ENCODE peak calls at places on chromosomes 6 and 20, in nine cellular contexts. L is pancreas, W is AG04450, B is Ammon's horn, D is body of pancreas, A is posterior cingulate gyrus, S is SHP77 treated with DMSO at 0.1 percent for 48 hours, C is IMR-90, E is DMS 273 treated with DMSO at 0.1 percent for 48 hours. T is an unnamed sample.

GRCh38 chr6:100344761-100345160 is 120.0 kb downstream of the SIM1 start:
- DNase-seq in L (no peak), W (no peak), B (no peak), D (no peak), A (no peak), S (no peak), C (peak; percentile 82), E (no peak), T (no peak)

GRCh38 chr6:99151634-99152344 is 197.7 kb downstream of the FAXC start:
- DNase-seq in L (peak; percentile 7), W (peak; percentile 3), B (peak; percentile 24), D (peak; percentile 54), A (peak; percentile 84), S (no peak), C (peak; percentile 28), E (peak; percentile 15), T (no peak)

GRCh38 chr6:111482236-111482958 is 621 bp downstream of the REV3L start:
- DNase-seq in L (peak; percentile 50), W (no peak), B (peak; percentile 64), D (peak; percentile 66), A (peak; percentile 91), S (no peak), C (peak; percentile 28), E (no peak), T (no peak)

GRCh38 chr6:94623586-94623985 is 953.7 kb upstream of the MANEA start:
- DNase-seq in L (no peak), W (no peak), B (peak; percentile 14), D (no peak), A (no peak), S (no peak), C (no peak), E (peak; percentile 39), T (no peak)

GRCh38 chr6:106501836-106502447 is 127.4 kb downstream of the RTN4IP1 start:
- DNase-seq in L (no peak), W (no peak), B (no peak), D (no peak), A (no peak), S (no peak), C (no peak), E (no peak), T (no peak)

GRCh38 chr6:56458324-56458884 is 184.3 kb downstream of the DST start:
- DNase-seq in L (no peak), W (no peak), B (no peak), D (no peak), A (no peak), S (no peak), C (no peak), E (no peak), T (no peak)

GRCh38 chr6:131231886-131232285 is 96.6 kb downstream of the AKAP7 start:
- DNase-seq in L (no peak), W (no peak), B (no peak), D (no peak), A (no peak), S (no peak), C (no peak), E (no peak), T (no peak)

GRCh38 chr6:92479821-92480220 is 939.5 kb downstream of the EPHA7 start:
- DNase-seq in L (no peak), W (no peak), B (no peak), D (no peak), A (no peak), S (no peak), C (peak; percentile 0), E (no peak), T (no peak)

GRCh38 chr6:105087571-105088211 is 92.1 kb downstream of the POPDC3 start:
- DNase-seq in L (no peak), W (peak; percentile 42), B (peak; percentile 81), D (peak; percentile 65), A (no peak), S (no peak), C (peak; percentile 69), E (no peak), T (peak; percentile 22)

GRCh38 chr6:108497883-108498282 is 62.8 kb upstream of the FOXO3 start:
- DNase-seq in L (peak; percentile 7), W (no peak), B (peak; percentile 11), D (peak; percentile 50), A (no peak), S (peak; percentile 2), C (peak; percentile 35), E (no peak), T (no peak)

GRCh38 chr6:1014431-1014807 is 297.5 kb upstream of the FOXQ1 start:
- DNase-seq in L (no peak), W (no peak), B (no peak), D (no peak), A (no peak), S (no peak), C (no peak), E (no peak), T (no peak)

GRCh38 chr6:96468681-96469224 is 52.9 kb upstream of the UFL1 start:
- DNase-seq in L (no peak), W (no peak), B (peak; percentile 18), D (peak; percentile 54), A (no peak), S (no peak), C (no peak), E (no peak), T (no peak)

GRCh38 chr20:57567471-57568079 is 6.7 kb downstream of the PCK1 start:
- DNase-seq in L (no peak), W (no peak), B (no peak), D (no peak), A (peak; percentile 69), S (no peak), C (no peak), E (no peak), T (no peak)

GRCh38 chr20:57450419-57450818 is 59.2 kb downstream of the RBM38 start:
- DNase-seq in L (no peak), W (no peak), B (peak; percentile 68), D (no peak), A (peak; percentile 86), S (no peak), C (peak; percentile 13), E (no peak), T (peak; percentile 61)

GRCh38 chr6:106309766-106310373 is 15.7 kb downstream of the ATG5 start:
- DNase-seq in L (no peak), W (no peak), B (no peak), D (no peak), A (no peak), S (no peak), C (peak; percentile 8), E (no peak), T (no peak)

GRCh38 chr20:35129647-35130069 is 17.5 kb downstream of the EDEM2 start:
- DNase-seq in L (no peak), W (no peak), B (no peak), D (no peak), A (no peak), S (no peak), C (peak; percentile 71), E (no peak), T (no peak)

GRCh38 chr20:49928411-49929141 is 7.6 kb upstream of the RNF114 start:
- DNase-seq in L (peak; percentile 71), W (peak; percentile 73), B (peak; percentile 90), D (peak; percentile 89), A (peak; percentile 96), S (peak; percentile 36), C (peak; percentile 89), E (peak; percentile 62), T (no peak)

GRCh38 chr6:113182370-113183141 is 674.6 kb upstream of the MARCKS start:
- DNase-seq in L (no peak), W (peak; percentile 41), B (peak; percentile 44), D (no peak), A (no peak), S (no peak), C (peak; percentile 83), E (no peak), T (no peak)

GRCh38 chr6:36432151-36432633 is 10.5 kb downstream of the PXT1 start:
- DNase-seq in L (no peak), W (no peak), B (no peak), D (no peak), A (no peak), S (no peak), C (peak; percentile 63), E (no peak), T (no peak)

GRCh38 chr20:61700595-61701140 is 365.0 kb downstream of the TAF4 start:
- DNase-seq in L (no peak), W (no peak), B (no peak), D (no peak), A (peak; percentile 80), S (no peak), C (no peak), E (no peak), T (no peak)

GRCh38 chr6:154751020-154751800 is 18.0 kb downstream of the SCAF8 start:
- DNase-seq in L (no peak), W (no peak), B (no peak), D (no peak), A (no peak), S (no peak), C (no peak), E (no peak), T (no peak)

GRCh38 chr6:37077459-37078296 is 72.2 kb downstream of the FGD2 start:
- DNase-seq in L (no peak), W (peak; percentile 94), B (no peak), D (peak; percentile 41), A (peak; percentile 92), S (no peak), C (peak; percentile 95), E (peak; percentile 86), T (no peak)

GRCh38 chr6:108737594-108738546 is 110.4 kb upstream of the ARMC2 start:
- DNase-seq in L (no peak), W (peak; percentile 82), B (no peak), D (peak; percentile 29), A (peak; percentile 87), S (no peak), C (peak; percentile 99), E (peak; percentile 16), T (no peak)

GRCh38 chr6:93407186-93407585 is 12.2 kb downstream of the EPHA7 start:
- DNase-seq in L (no peak), W (no peak), B (no peak), D (no peak), A (no peak), S (peak; percentile 24), C (no peak), E (no peak), T (no peak)

GRCh38 chr6:33607784-33608161 is 13.3 kb upstream of the ITPR3 start:
- DNase-seq in L (no peak), W (no peak), B (no peak), D (peak; percentile 25), A (no peak), S (no peak), C (no peak), E (no peak), T (no peak)

GRCh38 chr6:168058691-168059551 is 20.1 kb downstream of the FRMD1 start:
- DNase-seq in L (no peak), W (no peak), B (no peak), D (no peak), A (no peak), S (no peak), C (no peak), E (no peak), T (no peak)

GRCh38 chr6:105781248-105781647 is 304.9 kb upstream of the PRDM1 start:
- DNase-seq in L (no peak), W (no peak), B (no peak), D (no peak), A (no peak), S (no peak), C (no peak), E (no peak), T (no peak)

GRCh38 chr6:38153511-38153910 is 334.0 kb downstream of the ZFAND3 start:
- DNase-seq in L (no peak), W (no peak), B (no peak), D (no peak), A (peak; percentile 61), S (no peak), C (no peak), E (no peak), T (no peak)

GRCh38 chr20:61758556-61759200 is 307.0 kb downstream of the TAF4 start:
- DNase-seq in L (no peak), W (no peak), B (no peak), D (no peak), A (peak; percentile 49), S (no peak), C (no peak), E (no peak), T (no peak)

GRCh38 chr6:13908955-13909381 is 15.8 kb upstream of the RNF182 start:
- DNase-seq in L (peak; percentile 14), W (peak; percentile 45), B (peak; percentile 80), D (peak; percentile 44), A (no peak), S (no peak), C (peak; percentile 74), E (no peak), T (peak; percentile 21)

GRCh38 chr20:3670945-3671344 is 7.7 kb upstream of the GFRA4 start:
- DNase-seq in L (no peak), W (no peak), B (no peak), D (no peak), A (no peak), S (no peak), C (no peak), E (no peak), T (no peak)

T was measured in GM12864.